ENCODE peak calls at places on chromosome 22, in four cellular contexts. A is T-helper 2 cell, J is GM12891, G is GM04503. V is an unnamed sample.

GRCh38 chr22:36573815-36574350 is 44.9 kb upstream of the EIF3D start:
- DNase-seq in G (no peak), A (no peak), J (no peak), V (no peak)

GRCh38 chr22:25770333-25770732 is 28.3 kb downstream of the MYO18B start:
- DNase-seq in G (no peak), A (no peak), J (no peak), V (no peak)

GRCh38 chr22:20319745-20320658 is at the start of gene DGCR6L:
- DNase-seq in J (peak), G (peak), A (peak), V (peak)

GRCh38 chr22:43213066-43213465 is 26.1 kb upstream of the TTLL12 start:
- DNase-seq in J (no peak), G (no peak), A (no peak), V (no peak)

GRCh38 chr22:32255217-32255616 is at the start of gene SLC5A4:
- DNase-seq in J (no peak), G (no peak), A (no peak), V (no peak)

GRCh38 chr22:33088418-33088817 is 30.2 kb upstream of the SYN3 start:
- DNase-seq in J (no peak), A (no peak), G (no peak), V (no peak)

GRCh38 chr22:29339381-29340235 is 24.1 kb upstream of the RASL10A start:
- DNase-seq in A (no peak), J (no peak), G (no peak), V (no peak)

GRCh38 chr22:20422965-20423635 is 14.5 kb downstream of the SCARF2 start:
- DNase-seq in G (peak), J (no peak), A (no peak), V (no peak)

GRCh38 chr22:26431151-26431995 is 2.3 kb downstream of the ASPHD2 start:
- DNase-seq in G (no peak), J (no peak), A (no peak), V (peak)

GRCh38 chr22:29949872-29950271 is 66.9 kb downstream of the MTMR3 start:
- DNase-seq in G (no peak), A (no peak), J (no peak), V (no peak)

GRCh38 chr22:38298312-38299000 is 18.8 kb downstream of the CSNK1E start:
- DNase-seq in G (no peak), J (peak), A (peak), V (peak)

GRCh38 chr22:49022816-49023160 is 804.9 kb downstream of the BRD1 start:
- DNase-seq in J (no peak), G (no peak), A (no peak), V (no peak)

GRCh38 chr22:37784829-37785495 is 22.8 kb upstream of the GCAT start:
- DNase-seq in G (no peak), J (no peak), A (no peak), V (no peak)

GRCh38 chr22:31610611-31611010 is 51.4 kb downstream of the PISD start:
- DNase-seq in J (no peak), G (no peak), A (no peak), V (no peak)

GRCh38 chr22:49303781-49304461 is 523.8 kb downstream of the BRD1 start:
- DNase-seq in J (no peak), A (no peak), G (no peak), V (no peak)

GRCh38 chr22:46846154-46846831 is 83.8 kb downstream of the TBC1D22A start:
- DNase-seq in G (no peak), A (no peak), J (no peak), V (no peak)

GRCh38 chr22:24728790-24729637 is 45.5 kb downstream of the PIWIL3 start:
- DNase-seq in J (no peak), A (no peak), G (no peak), V (no peak)

GRCh38 chr22:26327306-26327705 is 101.8 kb upstream of the ASPHD2 start:
- DNase-seq in J (no peak), A (no peak), G (no peak), V (no peak)

GRCh38 chr22:43243275-43243768 is 56.4 kb upstream of the TTLL12 start:
- DNase-seq in J (no peak), A (no peak), G (no peak), V (no peak)

GRCh38 chr22:24803064-24803542 is 2.9 kb upstream of the SGSM1 start:
- DNase-seq in G (no peak), A (peak), J (peak), V (peak)

GRCh38 chr22:29879738-29880137 is 3.2 kb upstream of the MTMR3 start:
- DNase-seq in J (no peak), A (no peak), G (no peak), V (no peak)

GRCh38 chr22:48491451-48491941 is 1336.2 kb downstream of the BRD1 start:
- DNase-seq in A (no peak), J (no peak), G (no peak), V (no peak)

GRCh38 chr22:30481711-30482110 is 9.9 kb upstream of the SEC14L3 start:
- DNase-seq in A (no peak), G (no peak), J (no peak), V (no peak)

GRCh38 chr22:36759481-36760159 is 16.3 kb downstream of the IFT27 start:
- DNase-seq in G (no peak), J (no peak), A (no peak), V (no peak)